ENCODE peak calls at places on chromosomes 11 and 22, in seven cellular contexts. I, Y, C, Z, R, U and S are unnamed samples.

GRCh38 chr11:132402056-132402684 is 1031.8 kb downstream of the NTM start:
- DNase-seq in I (no peak), Y (peak; percentile 1), C (no peak), Z (peak; percentile 51), R (no peak), U (peak; percentile 19), S (peak; percentile 12)

GRCh38 chr22:46763051-46763705 is 728 bp downstream of the TBC1D22A start:
- DNase-seq in I (no peak), Y (peak; percentile 39), C (peak; percentile 65), Z (peak; percentile 7), R (no peak), U (peak; percentile 68), S (peak; percentile 46)

GRCh38 chr11:131692151-131692550 is 321.7 kb downstream of the NTM start:
- DNase-seq in I (no peak), Y (no peak), C (no peak), Z (no peak), R (no peak), U (no peak), S (no peak)

GRCh38 chr11:94449437-94449836 is 44.2 kb downstream of the MRE11 start:
- DNase-seq in I (peak; percentile 83), Y (no peak), C (no peak), Z (peak; percentile 88), R (no peak), U (no peak), S (no peak)

GRCh38 chr11:121467965-121468364 is 15.2 kb upstream of the SORL1-AS1 start:
- DNase-seq in I (no peak), Y (no peak), C (no peak), Z (no peak), R (no peak), U (no peak), S (peak; percentile 73)

GRCh38 chr11:33724644-33725035 is 11.6 kb downstream of the CD59 start:
- DNase-seq in I (no peak), Y (no peak), C (peak; percentile 54), Z (peak; percentile 69), R (peak; percentile 31), U (no peak), S (peak; percentile 67)

GRCh38 chr11:22690891-22691290 is 24.5 kb downstream of the GAS2 start:
- DNase-seq in I (no peak), Y (no peak), C (no peak), Z (no peak), R (no peak), U (no peak), S (no peak)

GRCh38 chr22:43227231-43227630 is 40.3 kb upstream of the TTLL12 start:
- DNase-seq in I (no peak), Y (no peak), C (no peak), Z (no peak), R (no peak), U (no peak), S (no peak)

GRCh38 chr11:109193880-109194279 is 228.1 kb upstream of the C11orf87 start:
- DNase-seq in I (no peak), Y (no peak), C (no peak), Z (no peak), R (no peak), U (no peak), S (no peak)

GRCh38 chr22:26903030-26903856 is 245.9 kb downstream of the MIAT start:
- DNase-seq in I (no peak), Y (no peak), C (no peak), Z (no peak), R (no peak), U (peak; percentile 47), S (no peak)

GRCh38 chr11:43556269-43556668 is 124.3 kb upstream of the HSD17B12 start:
- DNase-seq in I (no peak), Y (no peak), C (no peak), Z (no peak), R (no peak), U (no peak), S (no peak)

GRCh38 chr11:43557553-43558031 is 122.9 kb upstream of the HSD17B12 start:
- DNase-seq in I (no peak), Y (peak; percentile 37), C (no peak), Z (no peak), R (no peak), U (no peak), S (no peak)

GRCh38 chr11:43554148-43554473 is 126.4 kb upstream of the HSD17B12 start:
- DNase-seq in I (no peak), Y (no peak), C (no peak), Z (no peak), R (no peak), U (no peak), S (no peak)

GRCh38 chr11:43556892-43557291 is 123.6 kb upstream of the HSD17B12 start:
- DNase-seq in I (no peak), Y (no peak), C (no peak), Z (no peak), R (no peak), U (no peak), S (no peak)

DNA sequence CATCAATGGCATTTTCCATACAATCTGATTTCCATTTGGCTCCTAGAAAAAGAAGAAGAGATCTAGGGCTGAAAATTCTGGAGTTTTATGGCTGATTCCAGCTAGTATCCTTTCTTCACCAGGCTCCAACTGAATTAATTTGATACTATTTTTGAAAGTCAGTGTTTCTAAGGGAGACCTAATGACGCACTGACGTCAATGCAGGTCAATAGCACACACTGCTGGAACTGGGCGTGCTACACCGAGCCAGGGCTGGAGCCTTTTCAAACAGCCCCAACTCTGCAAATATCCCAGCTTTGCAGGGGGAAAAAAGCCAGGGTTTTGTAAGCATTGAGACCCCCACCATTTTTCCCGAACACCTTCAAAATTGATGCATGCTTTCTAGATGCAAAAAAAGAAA is 124.7 kb upstream of the HSD17B12 start:
- DNase-seq in I (no peak), Y (no peak), C (peak; percentile 63), Z (peak; percentile 37), R (peak; percentile 78), U (no peak), S (peak; percentile 30)
- H3K27ac ChIP-seq in I (no peak overlapping the region), Y (no peak overlapping the region), C (peak overlapping the region; percentile 28), Z (no peak overlapping the region), R (peak overlapping the region; percentile 76), U (no peak overlapping the region), S (peak overlapping the region; percentile 80)

DNA sequence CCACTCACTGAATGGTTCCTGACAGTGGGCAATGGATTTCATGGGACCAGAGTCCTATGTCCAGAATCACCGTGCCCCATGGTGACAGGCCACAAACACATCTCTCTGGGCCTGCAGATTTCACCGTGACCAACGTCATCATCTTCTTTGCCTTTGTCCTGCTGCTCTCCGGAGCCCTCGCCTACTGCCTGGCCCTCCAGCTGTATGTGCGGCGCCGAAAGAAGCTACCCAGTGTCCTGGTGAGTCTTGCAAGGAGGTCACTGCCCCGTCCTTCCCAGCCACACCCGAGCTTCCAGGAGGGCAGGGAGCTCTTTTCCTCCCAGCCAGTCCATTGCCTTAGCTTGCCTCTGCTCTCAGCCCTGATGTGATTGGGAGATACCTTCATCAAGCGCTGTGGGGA is 9.3 kb downstream of the IL10RA start:
- DNase-seq in I (no peak), Y (no peak), C (no peak), Z (no peak), R (no peak), U (no peak), S (no peak)
- H3K4me3 ChIP-seq in I (no peak overlapping the region), Y (no peak overlapping the region), C (no peak overlapping the region), Z (no peak overlapping the region), R (no peak overlapping the region), U (no peak overlapping the region), S (no peak overlapping the region)

DNA sequence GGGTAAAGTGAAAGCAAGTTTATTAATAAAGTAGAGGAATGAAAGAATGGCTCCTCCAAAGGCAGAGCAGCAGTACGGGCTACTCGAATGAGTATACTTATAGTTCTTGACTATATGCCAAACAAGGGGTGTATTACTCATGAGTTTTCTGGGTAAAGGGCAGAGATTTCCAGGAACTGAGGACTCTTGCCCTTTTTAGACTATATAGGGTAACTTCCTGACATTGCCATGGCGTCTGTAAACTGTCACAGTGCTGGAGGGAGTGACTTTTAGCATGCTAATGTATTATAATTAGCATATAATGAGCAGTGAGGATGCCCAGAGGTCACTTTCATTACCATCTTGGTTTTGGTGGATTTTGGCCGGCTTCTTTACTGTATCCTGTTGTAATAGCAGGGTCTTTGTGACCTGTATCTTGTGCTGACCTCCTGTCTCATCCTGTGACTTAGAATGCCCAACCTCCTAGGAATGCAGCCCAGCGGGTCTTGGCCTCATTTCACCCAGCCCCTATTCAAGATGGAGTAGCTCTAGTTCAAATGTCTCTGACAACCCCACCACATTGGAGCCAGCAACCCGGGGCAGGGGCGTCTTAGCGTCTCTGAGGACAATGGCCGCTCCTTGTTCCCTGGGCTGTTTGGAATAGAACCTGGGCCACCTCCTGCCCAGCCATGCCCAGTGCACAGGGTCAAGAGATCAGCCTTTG is 34.9 kb upstream of the CD82 start:
- DNase-seq in I (no peak), Y (peak; percentile 93), C (no peak), Z (peak; percentile 19), R (no peak), U (no peak), S (no peak)
- TF ChIP-seq POLR2A in I (no peak), Y (peak; percentile 74), C (no peak), Z (no peak), R (no peak), U (no peak), S (no peak)

DNA sequence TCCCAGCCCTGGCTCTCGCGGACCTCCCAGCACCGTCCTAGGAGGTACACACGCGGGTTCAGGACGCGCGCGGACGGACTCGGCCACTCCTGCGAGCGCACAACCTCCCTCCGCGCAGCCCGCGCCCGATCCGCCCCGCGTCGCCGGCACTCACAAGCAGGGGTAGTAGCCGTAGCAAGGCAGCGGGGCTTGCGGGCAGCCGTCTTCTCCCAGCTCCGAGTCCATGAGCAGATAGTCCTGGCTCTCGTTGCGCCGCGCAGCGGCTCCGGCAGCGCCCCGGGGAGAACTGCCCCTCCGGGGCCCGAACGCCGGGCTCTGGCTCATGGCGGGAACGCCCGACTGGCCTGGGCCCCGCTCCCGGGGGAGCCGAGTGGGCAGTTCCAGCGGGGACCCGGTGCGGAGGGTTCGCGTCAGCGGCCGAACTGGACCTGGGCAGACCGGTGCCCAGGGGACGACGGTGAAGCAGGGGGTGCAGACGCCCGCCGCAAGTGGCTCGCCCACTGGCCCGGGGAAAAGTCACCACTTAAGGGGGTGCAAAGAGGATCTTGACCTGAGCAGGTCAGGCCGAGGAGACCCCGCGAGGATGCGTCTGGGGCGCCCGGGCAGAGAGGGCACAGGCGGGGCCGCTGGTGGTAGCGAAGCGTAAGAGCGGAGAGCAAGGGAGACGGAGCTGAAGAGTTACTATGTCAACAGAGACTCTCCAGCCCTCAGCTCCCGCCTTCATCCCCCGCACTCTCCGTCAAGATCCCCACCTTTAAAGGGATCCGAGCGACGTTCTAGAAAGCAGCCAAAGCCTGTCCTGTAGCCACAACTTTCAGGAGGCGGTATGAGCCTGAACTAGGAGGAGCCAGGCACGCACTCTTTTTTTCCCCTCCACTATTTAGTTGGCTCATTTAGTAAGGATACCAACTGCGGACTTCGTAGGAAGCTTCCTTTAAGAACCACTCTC is at the start of gene TRPC6:
- DNase-seq in I (no peak), Y (no peak), C (no peak), Z (peak; percentile 47), R (peak; percentile 11), U (peak; percentile 11), S (peak; percentile 87)
- H3K27ac ChIP-seq in I (no peak within 1 kb of the TSS), Y (no peak within 1 kb of the TSS), C (no peak within 1 kb of the TSS), Z (peak within 1 kb of the TSS; percentile 42), R (peak within 1 kb of the TSS; percentile 54), U (peak within 1 kb of the TSS; percentile 85), S (peak within 1 kb of the TSS; percentile 79)

DNA sequence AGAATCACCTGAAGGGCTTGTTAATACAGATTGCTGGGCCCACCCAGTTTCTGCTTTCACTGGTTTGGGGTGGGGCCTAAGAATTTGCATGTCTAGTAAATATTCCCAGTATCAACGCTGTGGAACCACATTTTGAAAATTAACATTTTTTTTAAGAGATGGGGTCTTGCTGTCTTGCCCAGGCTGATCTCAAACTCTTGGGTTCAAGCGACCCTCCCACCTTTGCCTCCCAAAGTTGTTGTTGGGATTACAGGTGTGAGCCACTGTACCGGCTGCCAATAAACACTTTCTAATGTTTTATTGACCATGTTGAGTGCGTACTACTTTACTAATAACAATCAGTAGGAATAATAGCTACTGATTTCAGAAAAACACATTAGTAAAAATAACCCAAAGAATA is 2.5 kb downstream of the EIF4G2 start:
- DNase-seq in I (no peak), Y (no peak), C (no peak), Z (no peak), R (no peak), U (no peak), S (no peak)
- H3K4me3 ChIP-seq in I (peak overlapping the region; percentile 88), Y (peak overlapping the region; percentile 94), C (no peak overlapping the region), Z (no peak overlapping the region), R (no peak overlapping the region), U (no peak overlapping the region), S (no peak overlapping the region)